ENCODE peak calls at places on chromosomes 4 and X, in seven cellular contexts. One of them, this sample, is unnamed.
A peak's percentile ranks its signal among the peaks of the same experiment; 100 is the strongest.

GRCh38 chr4:184345573-184345922 is 127.9 kb upstream of the ENPP6 start:
- DNase-seq in psoas muscle: peak; percentile 74
- DNase-seq in endodermal cell: peak; percentile 39
- DNase-seq in IMR-90: peak; percentile 22
- DNase-seq in thyroid gland: peak; percentile 25
- DNase-seq in fibroblast of pulmonary artery: no peak
- DNase-seq in upper lobe of left lung: no peak
- DNase-seq in this sample: no peak

GRCh38 chrX:1244164-1245076 is 24.2 kb upstream of the CSF2RA start:
- DNase-seq in psoas muscle: no peak
- DNase-seq in upper lobe of left lung: no peak
- DNase-seq in thyroid gland: no peak
- DNase-seq in IMR-90: no peak
- DNase-seq in fibroblast of pulmonary artery: no peak
- DNase-seq in endodermal cell: peak; percentile 93
- DNase-seq in this sample: no peak

GRCh38 chrX:70613295-70613694 is 168.7 kb downstream of the DLG3 start:
- DNase-seq in psoas muscle: no peak
- DNase-seq in fibroblast of pulmonary artery: peak; percentile 3
- DNase-seq in endodermal cell: no peak
- DNase-seq in upper lobe of left lung: no peak
- DNase-seq in thyroid gland: no peak
- DNase-seq in IMR-90: peak; percentile 53
- DNase-seq in this sample: no peak

GRCh38 chrX:108217877-108218276 is 126.3 kb downstream of the ATG4A start:
- DNase-seq in thyroid gland: no peak
- DNase-seq in endodermal cell: no peak
- DNase-seq in upper lobe of left lung: no peak
- DNase-seq in fibroblast of pulmonary artery: no peak
- DNase-seq in IMR-90: no peak
- DNase-seq in psoas muscle: peak; percentile 30
- DNase-seq in this sample: no peak

GRCh38 chr4:7392438-7393374 is 42.0 kb downstream of the PSAPL1 start:
- DNase-seq in psoas muscle: peak; percentile 38
- DNase-seq in upper lobe of left lung: peak; percentile 79
- DNase-seq in endodermal cell: peak; percentile 54
- DNase-seq in fibroblast of pulmonary artery: peak; percentile 7
- DNase-seq in IMR-90: peak; percentile 16
- DNase-seq in thyroid gland: peak; percentile 21
- DNase-seq in this sample: no peak

GRCh38 chr4:8410641-8411271 is 29.8 kb downstream of the ACOX3 start:
- DNase-seq in upper lobe of left lung: no peak
- DNase-seq in thyroid gland: peak; percentile 36
- DNase-seq in fibroblast of pulmonary artery: peak; percentile 63
- DNase-seq in IMR-90: peak; percentile 59
- DNase-seq in psoas muscle: peak; percentile 52
- DNase-seq in endodermal cell: peak; percentile 92
- DNase-seq in this sample: no peak

GRCh38 chrX:72061091-72061490 is 70.6 kb downstream of the RTL5 start:
- DNase-seq in fibroblast of pulmonary artery: peak; percentile 33
- DNase-seq in upper lobe of left lung: no peak
- DNase-seq in psoas muscle: no peak
- DNase-seq in endodermal cell: no peak
- DNase-seq in IMR-90: no peak
- DNase-seq in thyroid gland: no peak
- DNase-seq in this sample: no peak

GRCh38 chr4:6868386-6868785 is 41.2 kb upstream of the TBC1D14 start:
- DNase-seq in IMR-90: no peak
- DNase-seq in fibroblast of pulmonary artery: no peak
- DNase-seq in endodermal cell: no peak
- DNase-seq in psoas muscle: no peak
- DNase-seq in thyroid gland: no peak
- DNase-seq in upper lobe of left lung: no peak
- DNase-seq in this sample: no peak

GRCh38 chr4:16226816-16227461 is 668 bp upstream of the TAPT1 start:
- DNase-seq in IMR-90: no peak
- DNase-seq in upper lobe of left lung: peak; percentile 93
- DNase-seq in thyroid gland: peak; percentile 74
- DNase-seq in endodermal cell: peak; percentile 87
- DNase-seq in psoas muscle: peak; percentile 75
- DNase-seq in fibroblast of pulmonary artery: no peak
- DNase-seq in this sample: peak; percentile 56

GRCh38 chr4:7984286-7984925 is 44.7 kb upstream of the AFAP1 start:
- DNase-seq in psoas muscle: no peak
- DNase-seq in IMR-90: no peak
- DNase-seq in upper lobe of left lung: peak; percentile 75
- DNase-seq in fibroblast of pulmonary artery: no peak
- DNase-seq in thyroid gland: no peak
- DNase-seq in endodermal cell: no peak
- DNase-seq in this sample: no peak

GRCh38 chr4:8215001-8215427 is 15.9 kb downstream of the SH3TC1 start:
- DNase-seq in IMR-90: peak; percentile 84
- DNase-seq in thyroid gland: peak; percentile 79
- DNase-seq in endodermal cell: no peak
- DNase-seq in psoas muscle: no peak
- DNase-seq in fibroblast of pulmonary artery: peak; percentile 94
- DNase-seq in upper lobe of left lung: no peak
- DNase-seq in this sample: no peak

GRCh38 chr4:78441786-78442185 is 109.8 kb upstream of the ANXA3 start:
- DNase-seq in psoas muscle: no peak
- DNase-seq in IMR-90: no peak
- DNase-seq in endodermal cell: no peak
- DNase-seq in thyroid gland: no peak
- DNase-seq in upper lobe of left lung: no peak
- DNase-seq in fibroblast of pulmonary artery: no peak
- DNase-seq in this sample: no peak

GRCh38 chr4:61958591-61958990 is 758.5 kb downstream of the ADGRL3 start:
- DNase-seq in psoas muscle: no peak
- DNase-seq in endodermal cell: peak; percentile 80
- DNase-seq in fibroblast of pulmonary artery: no peak
- DNase-seq in upper lobe of left lung: no peak
- DNase-seq in IMR-90: no peak
- DNase-seq in thyroid gland: no peak
- DNase-seq in this sample: no peak

GRCh38 chrX:153773741-153774575 is 6.9 kb upstream of the SRPK3 start:
- DNase-seq in IMR-90: no peak
- DNase-seq in endodermal cell: no peak
- DNase-seq in psoas muscle: peak; percentile 12
- DNase-seq in fibroblast of pulmonary artery: no peak
- DNase-seq in upper lobe of left lung: peak; percentile 53
- DNase-seq in thyroid gland: no peak
- DNase-seq in this sample: no peak

GRCh38 chrX:40157228-40158035 is 59.7 kb upstream of the BCOR start:
- DNase-seq in endodermal cell: peak; percentile 82
- DNase-seq in psoas muscle: no peak
- DNase-seq in IMR-90: no peak
- DNase-seq in fibroblast of pulmonary artery: no peak
- DNase-seq in thyroid gland: no peak
- DNase-seq in upper lobe of left lung: no peak
- DNase-seq in this sample: no peak

GRCh38 chrX:386768-387575 is at the start of gene PPP2R3B:
- DNase-seq in IMR-90: peak; percentile 98
- DNase-seq in upper lobe of left lung: peak; percentile 99
- DNase-seq in endodermal cell: peak; percentile 99
- DNase-seq in psoas muscle: peak; percentile 99
- DNase-seq in fibroblast of pulmonary artery: peak; percentile 99
- DNase-seq in thyroid gland: peak; percentile 99
- DNase-seq in this sample: peak; percentile 96

GRCh38 chr4:33709247-33709646 is 2535.1 kb downstream of the ARAP2 start:
- DNase-seq in endodermal cell: no peak
- DNase-seq in upper lobe of left lung: no peak
- DNase-seq in IMR-90: peak; percentile 16
- DNase-seq in psoas muscle: no peak
- DNase-seq in thyroid gland: no peak
- DNase-seq in fibroblast of pulmonary artery: peak; percentile 90
- DNase-seq in this sample: no peak

GRCh38 chr4:24770111-24770584 is 25.2 kb upstream of the SOD3 start:
- DNase-seq in endodermal cell: peak; percentile 55
- DNase-seq in psoas muscle: no peak
- DNase-seq in fibroblast of pulmonary artery: peak; percentile 60
- DNase-seq in IMR-90: peak; percentile 97
- DNase-seq in upper lobe of left lung: no peak
- DNase-seq in thyroid gland: no peak
- DNase-seq in this sample: no peak

GRCh38 chr4:156970501-156971167 is 965 bp downstream of the PDGFC start:
- DNase-seq in endodermal cell: peak; percentile 87
- DNase-seq in upper lobe of left lung: peak; percentile 71
- DNase-seq in IMR-90: peak; percentile 62
- DNase-seq in fibroblast of pulmonary artery: peak; percentile 77
- DNase-seq in thyroid gland: peak; percentile 68
- DNase-seq in psoas muscle: peak; percentile 66
- DNase-seq in this sample: no peak

GRCh38 chrX:153739754-153740486 is 15.3 kb downstream of the ABCD1 start:
- DNase-seq in endodermal cell: peak; percentile 32
- DNase-seq in fibroblast of pulmonary artery: no peak
- DNase-seq in psoas muscle: no peak
- DNase-seq in upper lobe of left lung: no peak
- DNase-seq in thyroid gland: no peak
- DNase-seq in IMR-90: no peak
- DNase-seq in this sample: no peak

GRCh38 chr4:110586137-110586850 is 36.6 kb downstream of the PITX2 start:
- DNase-seq in psoas muscle: no peak
- DNase-seq in thyroid gland: no peak
- DNase-seq in IMR-90: peak; percentile 69
- DNase-seq in endodermal cell: no peak
- DNase-seq in fibroblast of pulmonary artery: peak; percentile 76
- DNase-seq in upper lobe of left lung: no peak
- DNase-seq in this sample: no peak

GRCh38 chr4:60948008-60948407 is 252.1 kb upstream of the ADGRL3 start:
- DNase-seq in endodermal cell: no peak
- DNase-seq in upper lobe of left lung: no peak
- DNase-seq in psoas muscle: no peak
- DNase-seq in IMR-90: peak; percentile 26
- DNase-seq in fibroblast of pulmonary artery: no peak
- DNase-seq in thyroid gland: no peak
- DNase-seq in this sample: no peak

GRCh38 chr4:138636791-138637190 is 378.8 kb upstream of the NOCT start:
- DNase-seq in thyroid gland: no peak
- DNase-seq in IMR-90: no peak
- DNase-seq in endodermal cell: no peak
- DNase-seq in fibroblast of pulmonary artery: no peak
- DNase-seq in upper lobe of left lung: peak; percentile 29
- DNase-seq in psoas muscle: no peak
- DNase-seq in this sample: no peak

GRCh38 chrX:54248309-54248708 is 65.3 kb upstream of the FAM120C start:
- DNase-seq in fibroblast of pulmonary artery: peak; percentile 45
- DNase-seq in thyroid gland: no peak
- DNase-seq in IMR-90: peak; percentile 44
- DNase-seq in psoas muscle: no peak
- DNase-seq in endodermal cell: no peak
- DNase-seq in upper lobe of left lung: no peak
- DNase-seq in this sample: no peak

GRCh38 chr4:25619601-25620000 is 36.0 kb upstream of the SLC34A2 start:
- DNase-seq in psoas muscle: no peak
- DNase-seq in thyroid gland: no peak
- DNase-seq in IMR-90: no peak
- DNase-seq in endodermal cell: no peak
- DNase-seq in upper lobe of left lung: no peak
- DNase-seq in fibroblast of pulmonary artery: no peak
- DNase-seq in this sample: no peak

GRCh38 chr4:90572996-90573395 is 445.8 kb downstream of the CCSER1 start:
- DNase-seq in psoas muscle: no peak
- DNase-seq in IMR-90: no peak
- DNase-seq in thyroid gland: no peak
- DNase-seq in endodermal cell: no peak
- DNase-seq in fibroblast of pulmonary artery: no peak
- DNase-seq in upper lobe of left lung: no peak
- DNase-seq in this sample: no peak

GRCh38 chrX:155094468-155095061 is 23.3 kb downstream of the BRCC3 start:
- DNase-seq in IMR-90: peak; percentile 21
- DNase-seq in upper lobe of left lung: no peak
- DNase-seq in thyroid gland: peak; percentile 9
- DNase-seq in endodermal cell: no peak
- DNase-seq in fibroblast of pulmonary artery: peak; percentile 43
- DNase-seq in psoas muscle: no peak
- DNase-seq in this sample: no peak
- TF ChIP-seq CTCF in IMR-90: peak; percentile 54
- TF ChIP-seq CTCF in upper lobe of left lung: peak; percentile 42
- TF ChIP-seq CTCF in thyroid gland: peak; percentile 17
- TF ChIP-seq CTCF in endodermal cell: peak; percentile 79
- TF ChIP-seq CTCF in fibroblast of pulmonary artery: peak; percentile 62
- TF ChIP-seq CTCF in psoas muscle: peak; percentile 63
- TF ChIP-seq CTCF in this sample: no peak

GRCh38 chr4:95102391-95102790 is 344.6 kb downstream of the BMPR1B start:
- DNase-seq in upper lobe of left lung: no peak
- DNase-seq in endodermal cell: no peak
- DNase-seq in thyroid gland: no peak
- DNase-seq in IMR-90: no peak
- DNase-seq in psoas muscle: no peak
- DNase-seq in fibroblast of pulmonary artery: no peak
- DNase-seq in this sample: no peak
- TF ChIP-seq CTCF in upper lobe of left lung: no peak
- TF ChIP-seq CTCF in endodermal cell: peak; percentile 45
- TF ChIP-seq CTCF in thyroid gland: no peak
- TF ChIP-seq CTCF in IMR-90: no peak
- TF ChIP-seq CTCF in psoas muscle: no peak
- TF ChIP-seq CTCF in fibroblast of pulmonary artery: no peak
- TF ChIP-seq CTCF in this sample: no peak

DNA sequence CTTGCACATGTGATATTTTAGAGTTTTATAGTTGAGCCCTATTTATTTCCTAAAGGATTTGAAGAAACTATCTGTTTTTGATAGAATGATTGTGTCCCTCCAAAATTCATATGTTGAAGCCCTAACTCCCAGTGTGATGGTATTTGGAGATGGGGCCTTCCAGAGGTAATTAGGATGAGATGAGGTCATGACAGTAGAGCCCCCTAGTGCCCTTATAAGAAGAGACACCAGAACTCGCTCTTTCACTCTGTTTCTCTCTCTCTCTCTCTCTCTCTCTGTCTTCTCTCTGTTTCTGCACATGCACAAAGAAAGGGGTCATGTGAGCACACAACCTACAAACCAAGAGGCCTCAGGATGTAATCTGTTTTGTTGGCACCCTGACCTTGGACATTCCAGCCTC is 921.9 kb upstream of the DIAPH2 start:
- DNase-seq in IMR-90: no peak
- DNase-seq in upper lobe of left lung: no peak
- DNase-seq in thyroid gland: no peak
- DNase-seq in psoas muscle: no peak
- DNase-seq in endodermal cell: no peak
- DNase-seq in fibroblast of pulmonary artery: no peak
- DNase-seq in this sample: no peak
- TF ChIP-seq CTCF in IMR-90: no peak
- TF ChIP-seq CTCF in upper lobe of left lung: no peak
- TF ChIP-seq CTCF in thyroid gland: no peak
- TF ChIP-seq CTCF in psoas muscle: no peak
- TF ChIP-seq CTCF in endodermal cell: peak; percentile 77
- TF ChIP-seq CTCF in fibroblast of pulmonary artery: no peak
- TF ChIP-seq CTCF in this sample: no peak

GRCh38 chr4:13950491-13950890 is 323.0 kb upstream of the BOD1L1 start:
- DNase-seq in fibroblast of pulmonary artery: no peak
- DNase-seq in psoas muscle: no peak
- DNase-seq in thyroid gland: no peak
- DNase-seq in upper lobe of left lung: no peak
- DNase-seq in IMR-90: no peak
- DNase-seq in endodermal cell: no peak
- DNase-seq in this sample: no peak
- TF ChIP-seq CTCF in fibroblast of pulmonary artery: no peak
- TF ChIP-seq CTCF in psoas muscle: no peak
- TF ChIP-seq CTCF in thyroid gland: no peak
- TF ChIP-seq CTCF in upper lobe of left lung: no peak
- TF ChIP-seq CTCF in IMR-90: no peak
- TF ChIP-seq CTCF in endodermal cell: no peak
- TF ChIP-seq CTCF in this sample: no peak

GRCh38 chrX:3962511-3963350 is 249.3 kb upstream of the PRKX start:
- DNase-seq in IMR-90: peak; percentile 16
- DNase-seq in thyroid gland: peak; percentile 0
- DNase-seq in endodermal cell: peak; percentile 68
- DNase-seq in psoas muscle: no peak
- DNase-seq in fibroblast of pulmonary artery: peak; percentile 11
- DNase-seq in upper lobe of left lung: no peak
- DNase-seq in this sample: no peak
- TF ChIP-seq CTCF in IMR-90: peak; percentile 59
- TF ChIP-seq CTCF in thyroid gland: peak; percentile 26
- TF ChIP-seq CTCF in endodermal cell: peak; percentile 82
- TF ChIP-seq CTCF in psoas muscle: peak; percentile 34
- TF ChIP-seq CTCF in fibroblast of pulmonary artery: peak; percentile 43
- TF ChIP-seq CTCF in upper lobe of left lung: no peak
- TF ChIP-seq CTCF in this sample: no peak